ENCODE peak calls at places on chromosomes 4 and X, in four cellular contexts. C is Ammon's horn, W is retina, L is AG10803. X is an unnamed sample.

GRCh38 chr4:41977709-41978108 is 3.8 kb upstream of the DCAF4L1 start:
- DNase-seq in C (no peak), W (no peak), L (peak), X (no peak)

GRCh38 chrX:153074262-153074899 is 2.1 kb downstream of the PNMA6A start:
- DNase-seq in C (no peak), W (no peak), L (no peak), X (no peak)

GRCh38 chrX:65831268-65831667 is 163.8 kb downstream of the MSN start:
- DNase-seq in C (no peak), W (no peak), L (no peak), X (no peak)

GRCh38 chrX:65586491-65586890 is 51.9 kb upstream of the LAS1L start:
- DNase-seq in C (no peak), W (no peak), L (peak), X (no peak)

GRCh38 chr4:139279723-139280620 is at the start of gene MGARP:
- DNase-seq in C (peak), W (peak), L (no peak), X (peak)

GRCh38 chr4:70705146-70705855 is 16.5 kb upstream of the RUFY3 start:
- DNase-seq in C (peak), W (peak), L (peak), X (peak)

GRCh38 chr4:88018471-88018870 is 11.0 kb downstream of the PKD2 start:
- DNase-seq in C (peak), W (no peak), L (peak), X (no peak)

GRCh38 chr4:81565137-81565870 is 93.6 kb upstream of the RASGEF1B start:
- DNase-seq in C (peak), W (peak), L (no peak), X (no peak)

GRCh38 chr4:38275331-38275821 is 315.2 kb downstream of the PTTG2 start:
- DNase-seq in C (no peak), W (no peak), L (no peak), X (no peak)

GRCh38 chrX:108439434-108439883 is at the start of gene COL4A5:
- DNase-seq in C (peak), W (peak), L (peak), X (no peak)

GRCh38 chrX:132615396-132616131 is 126.7 kb upstream of the MBNL3 start:
- DNase-seq in C (peak), W (peak), L (peak), X (peak)

GRCh38 chr4:168540086-168540864 is 43.4 kb downstream of the PALLD start:
- DNase-seq in C (no peak), W (no peak), L (peak), X (no peak)

GRCh38 chr4:19278665-19279064 is 973.0 kb upstream of the SLIT2 start:
- DNase-seq in C (no peak), W (no peak), L (no peak), X (no peak)

GRCh38 chr4:173332963-173333657 is 1.0 kb downstream of the HMGB2 start:
- DNase-seq in C (no peak), W (peak), L (no peak), X (no peak)

GRCh38 chrX:34656467-34656841 is 631 bp downstream of the TMEM47 start:
- DNase-seq in C (no peak), W (no peak), L (no peak), X (no peak)

GRCh38 chr4:113317523-113317922 is 268.1 kb downstream of the ANK2 start:
- DNase-seq in C (no peak), W (no peak), L (no peak), X (no peak)

GRCh38 chr4:7192252-7193039 is at the start of gene SORCS2:
- DNase-seq in C (peak), W (peak), L (peak), X (peak)

GRCh38 chrX:118736394-118737010 is 9.1 kb downstream of the IL13RA1 start:
- DNase-seq in C (no peak), W (no peak), L (no peak), X (no peak)

GRCh38 chr4:163251204-163251603 is 81.2 kb downstream of the NPY1R start:
- DNase-seq in C (no peak), W (no peak), L (no peak), X (peak)

GRCh38 chr4:32135642-32136041 is 1415.5 kb downstream of the PCDH7 start:
- DNase-seq in C (no peak), W (no peak), L (peak), X (no peak)

GRCh38 chr4:102564399-102564921 is 63.3 kb downstream of the NFKB1 start:
- DNase-seq in C (no peak), W (no peak), L (peak), X (no peak)

GRCh38 chr4:149280886-149281285 is 534.8 kb downstream of the IQCM start:
- DNase-seq in C (no peak), W (no peak), L (peak), X (no peak)

GRCh38 chr4:122099896-122100295 is 52.2 kb upstream of the BLTP1 start:
- DNase-seq in C (no peak), W (no peak), L (peak), X (no peak)

GRCh38 chr4:156976147-156976546 is 4.5 kb upstream of the PDGFC start:
- DNase-seq in C (no peak), W (no peak), L (peak), X (no peak)

GRCh38 chr4:1812720-1813119 is 19.6 kb downstream of the FGFR3 start:
- DNase-seq in C (no peak), W (no peak), L (no peak), X (no peak)

GRCh38 chrX:110397904-110398303 is 39.3 kb downstream of the RTL9 start:
- DNase-seq in C (no peak), W (no peak), L (no peak), X (no peak)

GRCh38 chr4:15368906-15369305 is 58.9 kb upstream of the C1QTNF7 start:
- DNase-seq in C (no peak), W (no peak), L (peak), X (no peak)

GRCh38 chrX:136761410-136761809 is 19.3 kb downstream of the ARHGEF6 start:
- DNase-seq in C (no peak), W (no peak), L (no peak), X (no peak)

X was measured in SK-N-DZ.